ENCODE peak calls at places on chromosomes 3 and 15, in five cellular contexts. R, J, U, S and Q are unnamed samples.

GRCh38 chr15:38455096-38455495 is 1.2 kb downstream of the FAM98B start:
- DNase-seq in R (no peak), J (no peak), U (no peak), S (no peak), Q (peak; percentile 5)

GRCh38 chr3:4721511-4721911 is 228.4 kb downstream of the ITPR1 start:
- DNase-seq in R (no peak), J (no peak), U (no peak), S (no peak), Q (no peak)

GRCh38 chr3:150255416-150255815 is 152.7 kb upstream of the TSC22D2 start:
- DNase-seq in R (peak; percentile 7), J (no peak), U (no peak), S (no peak), Q (no peak)

GRCh38 chr3:41508063-41508696 is 308.9 kb downstream of the CTNNB1 start:
- DNase-seq in R (no peak), J (no peak), U (peak; percentile 23), S (peak; percentile 46), Q (no peak)

GRCh38 chr3:126053513-126053912 is 30.4 kb downstream of the SLC41A3 start:
- DNase-seq in R (peak; percentile 43), J (no peak), U (no peak), S (no peak), Q (no peak)

GRCh38 chr3:117735481-117736101 is 1026.0 kb downstream of the TUSC7 start:
- DNase-seq in R (no peak), J (no peak), U (no peak), S (no peak), Q (no peak)

GRCh38 chr15:99343836-99344551 is 92.7 kb downstream of the LRRC28 start:
- DNase-seq in R (no peak), J (no peak), U (no peak), S (peak; percentile 75), Q (no peak)

GRCh38 chr15:68421798-68422402 is 10.1 kb downstream of the ITGA11 start:
- DNase-seq in R (no peak), J (no peak), U (no peak), S (no peak), Q (no peak)

GRCh38 chr15:101646652-101647051 is 5.5 kb downstream of the TM2D3 start:
- DNase-seq in R (no peak), J (no peak), U (no peak), S (no peak), Q (no peak)

GRCh38 chr3:157130138-157130880 is 29.6 kb downstream of the CCNL1 start:
- DNase-seq in R (peak; percentile 90), J (peak; percentile 71), U (peak; percentile 80), S (peak; percentile 91), Q (peak; percentile 16)

GRCh38 chr3:57130426-57131209 is 34.5 kb downstream of the IL17RD start:
- DNase-seq in R (no peak), J (no peak), U (no peak), S (peak; percentile 99), Q (no peak)

GRCh38 chr15:82572311-82572710 is 32.1 kb upstream of the RPS17 start:
- DNase-seq in R (no peak), J (no peak), U (no peak), S (no peak), Q (no peak)

GRCh38 chr15:82571722-82572222 is 31.5 kb upstream of the RPS17 start:
- DNase-seq in R (no peak), J (peak; percentile 32), U (no peak), S (peak; percentile 78), Q (no peak)

GRCh38 chr15:82569834-82570233 is 29.6 kb upstream of the RPS17 start:
- DNase-seq in R (no peak), J (no peak), U (no peak), S (no peak), Q (no peak)

GRCh38 chr15:82568986-82569385 is 28.7 kb upstream of the RPS17 start:
- DNase-seq in R (no peak), J (no peak), U (no peak), S (no peak), Q (no peak)

DNA sequence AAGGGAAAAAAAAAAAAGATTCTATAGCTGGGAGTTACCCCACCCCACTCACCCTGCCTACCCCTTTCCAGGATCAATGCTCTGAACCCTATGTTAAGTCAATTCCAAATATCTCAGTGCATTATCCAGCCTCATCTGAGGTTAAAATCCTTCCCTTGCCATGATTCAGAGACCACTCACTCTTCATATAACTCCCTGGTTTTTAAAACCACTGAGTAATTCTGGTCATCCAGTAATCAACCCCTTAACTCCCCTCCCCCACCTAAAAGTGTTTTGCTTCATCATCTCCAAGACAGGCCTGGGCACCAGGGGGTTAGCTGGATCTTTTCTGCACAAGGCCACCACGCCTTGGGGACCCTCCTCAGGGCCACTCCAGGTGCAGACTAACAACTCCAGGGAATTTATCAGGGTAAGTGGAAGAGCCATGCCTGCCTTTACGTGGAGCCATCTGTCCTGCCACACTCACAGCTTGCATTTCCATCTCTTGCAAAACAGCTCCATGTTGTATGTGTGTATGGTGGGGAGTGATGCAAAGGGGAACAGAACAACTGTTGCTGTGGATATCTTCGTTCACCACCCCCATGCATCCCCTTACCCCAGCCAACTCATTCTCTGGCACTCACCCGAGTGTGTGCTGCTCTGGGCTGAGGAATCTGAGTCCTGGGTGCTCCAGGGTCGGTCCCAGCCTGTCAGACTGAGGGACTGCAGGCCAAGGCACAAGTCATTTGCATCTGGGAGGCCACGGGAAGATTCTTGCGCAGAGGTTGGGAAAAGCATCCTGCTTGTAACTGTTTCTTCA is 30.7 kb upstream of the RPS17 start:
- DNase-seq in R (no peak), J (no peak), U (no peak), S (peak; percentile 43), Q (no peak)
- TF ChIP-seq REST in R (no peak), J (no peak), U (no peak), S (no peak), Q (no peak)

GRCh38 chr3:111857474-111857873 is 1.6 kb upstream of the PHLDB2 start:
- DNase-seq in R (no peak), J (no peak), U (no peak), S (no peak), Q (no peak)

GRCh38 chr3:111859974-111860859 is 1.2 kb downstream of the PHLDB2 start:
- DNase-seq in R (peak; percentile 71), J (no peak), U (peak; percentile 82), S (peak; percentile 99), Q (peak; percentile 63)

GRCh38 chr3:111858641-111859040 is 424 bp upstream of the PHLDB2 start:
- DNase-seq in R (no peak), J (no peak), U (no peak), S (peak; percentile 33), Q (no peak)

GRCh38 chr3:111861396-111861795 is 2.3 kb downstream of the PHLDB2 start:
- DNase-seq in R (no peak), J (no peak), U (no peak), S (no peak), Q (no peak)

GRCh38 chr3:111859061-111859973 is at the start of gene PHLDB2:
- DNase-seq in R (peak; percentile 68), J (no peak), U (no peak), S (peak; percentile 93), Q (no peak)
- TF ChIP-seq CTCF in R (peak; percentile 56), J (no peak), U (no peak), S (peak; percentile 46), Q (no peak)

GRCh38 chr15:89629829-89630228 is 25.4 kb downstream of the KIF7 start:
- DNase-seq in R (no peak), J (no peak), U (no peak), S (no peak), Q (no peak)
- TF ChIP-seq REST in R (no peak), J (no peak), U (no peak), S (no peak), Q (no peak)

GRCh38 chr15:92200891-92201290 is 192.8 kb upstream of the ST8SIA2 start:
- DNase-seq in R (no peak), J (no peak), U (no peak), S (no peak), Q (no peak)

GRCh38 chr15:92205255-92205739 is 188.4 kb upstream of the ST8SIA2 start:
- DNase-seq in R (peak; percentile 3), J (no peak), U (no peak), S (peak; percentile 70), Q (no peak)
- TF ChIP-seq CTCF in R (peak; percentile 75), J (no peak), U (no peak), S (peak; percentile 81), Q (no peak)

GRCh38 chr3:127264292-127264691 is 23.6 kb downstream of the PRR20G start:
- DNase-seq in R (no peak), J (no peak), U (no peak), S (no peak), Q (no peak)
- TF ChIP-seq REST in R (no peak), J (no peak), U (no peak), S (no peak), Q (no peak)

DNA sequence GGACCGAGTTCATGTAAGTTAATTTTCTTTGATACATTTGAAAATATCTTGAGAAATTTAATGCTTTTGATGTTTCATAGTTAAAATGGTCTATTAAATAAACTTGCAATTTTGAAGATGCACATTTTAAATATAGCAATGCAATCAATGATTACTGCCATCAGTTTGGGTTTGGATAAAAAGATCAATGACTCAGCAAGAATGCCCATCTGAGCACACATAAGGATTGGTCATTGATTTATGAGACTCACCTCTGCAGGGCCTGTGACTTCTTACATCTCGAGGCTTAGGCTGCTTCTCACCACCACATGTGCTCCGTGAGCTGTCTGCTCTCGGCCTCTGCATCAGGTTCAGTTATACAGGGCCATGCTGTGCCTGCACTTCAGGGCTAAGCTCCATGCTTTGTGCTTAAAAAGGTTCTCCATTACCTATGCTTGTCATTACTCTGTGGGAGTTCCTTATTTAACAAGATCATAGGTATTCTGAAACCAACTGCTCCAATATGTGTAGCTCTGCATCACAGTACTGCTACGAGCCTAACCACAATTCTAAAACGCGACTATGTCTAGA is 887.5 kb downstream of the DIPK2A start:
- DNase-seq in R (no peak), J (no peak), U (no peak), S (peak; percentile 15), Q (no peak)
- TF ChIP-seq CTCF in R (no peak), J (no peak), U (no peak), S (no peak), Q (no peak)